ENCODE peak calls at places on chromosome 15, in eight cellular contexts. J, O, I, X, L, W, V and D are unnamed samples.

GRCh38 chr15:63255485-63255990 is 21.9 kb upstream of the APH1B start:
- DNase-seq in J (no peak), O (no peak), I (no peak), X (no peak), L (no peak), W (no peak), V (no peak), D (no peak)

GRCh38 chr15:89501646-89502045 is 5.3 kb upstream of the RHCG start:
- DNase-seq in J (no peak), O (no peak), I (no peak), X (no peak), L (no peak), W (no peak), V (no peak), D (no peak)

GRCh38 chr15:95409924-95410323 is 920.6 kb upstream of the NR2F2 start:
- DNase-seq in J (no peak), O (no peak), I (no peak), X (no peak), L (no peak), W (no peak), V (no peak), D (no peak)

GRCh38 chr15:72685301-72685924 is 569 bp downstream of the HIGD2B start:
- DNase-seq in J (peak), O (no peak), I (no peak), X (no peak), L (no peak), W (no peak), V (no peak), D (no peak)

GRCh38 chr15:79434361-79434760 is 2.2 kb downstream of the MINAR1 start:
- DNase-seq in J (no peak), O (no peak), I (no peak), X (no peak), L (no peak), W (no peak), V (no peak), D (no peak)

GRCh38 chr15:29438714-29439076 is 169.1 kb upstream of the NSMCE3 start:
- DNase-seq in J (peak), O (no peak), I (no peak), X (no peak), L (no peak), W (no peak), V (no peak), D (no peak)

GRCh38 chr15:49308686-49309085 is 114.4 kb upstream of the FGF7 start:
- DNase-seq in J (no peak), O (no peak), I (no peak), X (no peak), L (no peak), W (no peak), V (no peak), D (no peak)

GRCh38 chr15:90570643-90571042 is 40.9 kb downstream of the CRTC3 start:
- DNase-seq in J (no peak), O (no peak), I (no peak), X (no peak), L (no peak), W (no peak), V (no peak), D (no peak)

GRCh38 chr15:66698318-66698961 is 3.6 kb upstream of the SMAD6 start:
- DNase-seq in J (peak), O (peak), I (no peak), X (no peak), L (peak), W (no peak), V (peak), D (no peak)

GRCh38 chr15:81427176-81427575 is 53.2 kb upstream of the TMC3 start:
- DNase-seq in J (no peak), O (no peak), I (no peak), X (no peak), L (no peak), W (no peak), V (no peak), D (no peak)

GRCh38 chr15:65101891-65102708 is 12.9 kb downstream of the UBAP1L start:
- DNase-seq in J (no peak), O (no peak), I (no peak), X (no peak), L (no peak), W (no peak), V (no peak), D (no peak)

GRCh38 chr15:58515807-58516206 is 84.0 kb downstream of the LIPC start:
- DNase-seq in J (no peak), O (no peak), I (no peak), X (no peak), L (no peak), W (no peak), V (no peak), D (no peak)

GRCh38 chr15:29623240-29623639 is 199.0 kb downstream of the TJP1 start:
- DNase-seq in J (no peak), O (no peak), I (no peak), X (no peak), L (no peak), W (no peak), V (no peak), D (no peak)

GRCh38 chr15:69758810-69759410 is 306.3 kb downstream of the RPLP1 start:
- DNase-seq in J (no peak), O (no peak), I (no peak), X (no peak), L (peak), W (peak), V (no peak), D (no peak)

GRCh38 chr15:80709542-80709941 is 14.4 kb downstream of the ABHD17C start:
- DNase-seq in J (peak), O (peak), I (peak), X (no peak), L (peak), W (no peak), V (no peak), D (peak)

GRCh38 chr15:38610748-38611147 is 46.1 kb upstream of the RASGRP1 start:
- DNase-seq in J (no peak), O (no peak), I (no peak), X (no peak), L (no peak), W (no peak), V (no peak), D (no peak)

GRCh38 chr15:53072077-53072476 is 281.9 kb upstream of the ONECUT1 start:
- DNase-seq in J (peak), O (no peak), I (no peak), X (no peak), L (no peak), W (no peak), V (peak), D (peak)

GRCh38 chr15:58146734-58147133 is 8.6 kb downstream of the AQP9 start:
- DNase-seq in J (peak), O (peak), I (no peak), X (no peak), L (peak), W (no peak), V (no peak), D (no peak)

GRCh38 chr15:47717036-47717611 is at the start of gene SEMA6D:
- DNase-seq in J (peak), O (peak), I (peak), X (peak), L (peak), W (no peak), V (peak), D (peak)

GRCh38 chr15:76866716-76867321 is 38.3 kb downstream of the SCAPER start:
- DNase-seq in J (peak), O (peak), I (no peak), X (no peak), L (no peak), W (no peak), V (no peak), D (no peak)